ENCODE peak calls at places on chromosomes 12 and 14, in seven cellular contexts. One of them, this sample, is unnamed.
A peak's percentile ranks its signal among the peaks of the same experiment; 100 is the strongest.

GRCh38 chr14:32121948-32122347 is 44.8 kb downstream of the ARHGAP5 start:
- DNase-seq in ascending aorta: no peak
- DNase-seq in fibroblast of pulmonary artery: no peak
- DNase-seq in fibroblast of mammary gland: peak; percentile 71
- DNase-seq in tibial artery: no peak
- DNase-seq in left lung: no peak
- DNase-seq in thyroid gland: no peak
- DNase-seq in this sample: peak; percentile 25

GRCh38 chr14:90349729-90350128 is 18.0 kb upstream of the NRDE2 start:
- DNase-seq in left lung: no peak
- DNase-seq in fibroblast of mammary gland: no peak
- DNase-seq in thyroid gland: no peak
- DNase-seq in fibroblast of pulmonary artery: no peak
- DNase-seq in ascending aorta: no peak
- DNase-seq in tibial artery: no peak
- DNase-seq in this sample: no peak

GRCh38 chr12:28172434-28173030 is 17.7 kb upstream of the CCDC91 start:
- DNase-seq in ascending aorta: no peak
- DNase-seq in left lung: no peak
- DNase-seq in thyroid gland: no peak
- DNase-seq in fibroblast of pulmonary artery: peak; percentile 80
- DNase-seq in tibial artery: no peak
- DNase-seq in fibroblast of mammary gland: peak; percentile 77
- DNase-seq in this sample: no peak

GRCh38 chr12:69102856-69103255 is 136.5 kb upstream of the CPSF6 start:
- DNase-seq in tibial artery: peak; percentile 29
- DNase-seq in fibroblast of pulmonary artery: no peak
- DNase-seq in left lung: no peak
- DNase-seq in fibroblast of mammary gland: no peak
- DNase-seq in ascending aorta: no peak
- DNase-seq in thyroid gland: no peak
- DNase-seq in this sample: no peak

GRCh38 chr14:30034049-30034635 is 106.5 kb upstream of the PRKD1 start:
- DNase-seq in thyroid gland: no peak
- DNase-seq in left lung: no peak
- DNase-seq in tibial artery: no peak
- DNase-seq in fibroblast of pulmonary artery: no peak
- DNase-seq in fibroblast of mammary gland: peak; percentile 63
- DNase-seq in ascending aorta: no peak
- DNase-seq in this sample: no peak

GRCh38 chr12:1313906-1314305 is 280.5 kb downstream of the FBXL14 start:
- DNase-seq in ascending aorta: no peak
- DNase-seq in thyroid gland: no peak
- DNase-seq in left lung: no peak
- DNase-seq in fibroblast of pulmonary artery: no peak
- DNase-seq in fibroblast of mammary gland: no peak
- DNase-seq in tibial artery: no peak
- DNase-seq in this sample: no peak

GRCh38 chr12:105562727-105563072 is 232.2 kb downstream of the C12orf75 start:
- DNase-seq in fibroblast of mammary gland: no peak
- DNase-seq in tibial artery: no peak
- DNase-seq in thyroid gland: no peak
- DNase-seq in fibroblast of pulmonary artery: no peak
- DNase-seq in ascending aorta: no peak
- DNase-seq in left lung: no peak
- DNase-seq in this sample: no peak

GRCh38 chr12:53696285-53696654 is 20.4 kb upstream of the ATP5MC2 start:
- DNase-seq in fibroblast of pulmonary artery: peak; percentile 90
- DNase-seq in fibroblast of mammary gland: peak; percentile 83
- DNase-seq in tibial artery: peak; percentile 37
- DNase-seq in ascending aorta: no peak
- DNase-seq in left lung: peak; percentile 61
- DNase-seq in thyroid gland: peak; percentile 89
- DNase-seq in this sample: no peak

GRCh38 chr14:88422919-88423318 is 37.5 kb downstream of the SPATA7 start:
- DNase-seq in left lung: no peak
- DNase-seq in thyroid gland: no peak
- DNase-seq in ascending aorta: no peak
- DNase-seq in fibroblast of pulmonary artery: peak; percentile 33
- DNase-seq in tibial artery: no peak
- DNase-seq in fibroblast of mammary gland: peak; percentile 92
- DNase-seq in this sample: peak; percentile 28

GRCh38 chr12:117080707-117081141 is 18.5 kb downstream of the TESC start:
- DNase-seq in tibial artery: no peak
- DNase-seq in ascending aorta: no peak
- DNase-seq in thyroid gland: no peak
- DNase-seq in left lung: no peak
- DNase-seq in fibroblast of mammary gland: no peak
- DNase-seq in fibroblast of pulmonary artery: no peak
- DNase-seq in this sample: no peak

GRCh38 chr12:91098942-91099341 is 12.4 kb downstream of the LUM start:
- DNase-seq in tibial artery: peak; percentile 52
- DNase-seq in fibroblast of mammary gland: peak; percentile 93
- DNase-seq in ascending aorta: no peak
- DNase-seq in left lung: no peak
- DNase-seq in fibroblast of pulmonary artery: peak; percentile 94
- DNase-seq in thyroid gland: no peak
- DNase-seq in this sample: peak; percentile 72

GRCh38 chr12:70571029-70571428 is 66.2 kb downstream of the PTPRB start:
- DNase-seq in tibial artery: no peak
- DNase-seq in fibroblast of mammary gland: no peak
- DNase-seq in fibroblast of pulmonary artery: no peak
- DNase-seq in ascending aorta: no peak
- DNase-seq in left lung: no peak
- DNase-seq in thyroid gland: no peak
- DNase-seq in this sample: no peak

GRCh38 chr12:3492868-3493224 is 1.8 kb downstream of the PRMT8 start:
- DNase-seq in thyroid gland: no peak
- DNase-seq in left lung: no peak
- DNase-seq in ascending aorta: no peak
- DNase-seq in tibial artery: no peak
- DNase-seq in fibroblast of mammary gland: no peak
- DNase-seq in fibroblast of pulmonary artery: no peak
- DNase-seq in this sample: no peak

GRCh38 chr12:3493225-3494049 is 2.4 kb downstream of the PRMT8 start:
- DNase-seq in fibroblast of mammary gland: no peak
- DNase-seq in left lung: no peak
- DNase-seq in fibroblast of pulmonary artery: no peak
- DNase-seq in thyroid gland: no peak
- DNase-seq in tibial artery: no peak
- DNase-seq in ascending aorta: no peak
- DNase-seq in this sample: no peak

GRCh38 chr12:3489057-3489456 is 1.9 kb upstream of the PRMT8 start:
- DNase-seq in fibroblast of mammary gland: peak; percentile 50
- DNase-seq in thyroid gland: no peak
- DNase-seq in left lung: no peak
- DNase-seq in fibroblast of pulmonary artery: peak; percentile 35
- DNase-seq in ascending aorta: no peak
- DNase-seq in tibial artery: no peak
- DNase-seq in this sample: no peak

GRCh38 chr12:3490848-3491382 is at the start of gene PRMT8:
- DNase-seq in fibroblast of mammary gland: no peak
- DNase-seq in thyroid gland: no peak
- DNase-seq in ascending aorta: no peak
- DNase-seq in left lung: no peak
- DNase-seq in fibroblast of pulmonary artery: no peak
- DNase-seq in tibial artery: no peak
- DNase-seq in this sample: no peak

GRCh38 chr12:3491938-3492867 is 1.2 kb downstream of the PRMT8 start:
- DNase-seq in fibroblast of mammary gland: peak; percentile 29
- DNase-seq in left lung: peak; percentile 39
- DNase-seq in tibial artery: no peak
- DNase-seq in thyroid gland: peak; percentile 53
- DNase-seq in ascending aorta: no peak
- DNase-seq in fibroblast of pulmonary artery: peak; percentile 61
- DNase-seq in this sample: no peak
- TF ChIP-seq CTCF in fibroblast of mammary gland: no peak
- TF ChIP-seq CTCF in left lung: no peak
- TF ChIP-seq CTCF in tibial artery: no peak
- TF ChIP-seq CTCF in thyroid gland: no peak
- TF ChIP-seq CTCF in ascending aorta: no peak
- TF ChIP-seq CTCF in fibroblast of pulmonary artery: no peak
- TF ChIP-seq CTCF in this sample: no peak

DNA sequence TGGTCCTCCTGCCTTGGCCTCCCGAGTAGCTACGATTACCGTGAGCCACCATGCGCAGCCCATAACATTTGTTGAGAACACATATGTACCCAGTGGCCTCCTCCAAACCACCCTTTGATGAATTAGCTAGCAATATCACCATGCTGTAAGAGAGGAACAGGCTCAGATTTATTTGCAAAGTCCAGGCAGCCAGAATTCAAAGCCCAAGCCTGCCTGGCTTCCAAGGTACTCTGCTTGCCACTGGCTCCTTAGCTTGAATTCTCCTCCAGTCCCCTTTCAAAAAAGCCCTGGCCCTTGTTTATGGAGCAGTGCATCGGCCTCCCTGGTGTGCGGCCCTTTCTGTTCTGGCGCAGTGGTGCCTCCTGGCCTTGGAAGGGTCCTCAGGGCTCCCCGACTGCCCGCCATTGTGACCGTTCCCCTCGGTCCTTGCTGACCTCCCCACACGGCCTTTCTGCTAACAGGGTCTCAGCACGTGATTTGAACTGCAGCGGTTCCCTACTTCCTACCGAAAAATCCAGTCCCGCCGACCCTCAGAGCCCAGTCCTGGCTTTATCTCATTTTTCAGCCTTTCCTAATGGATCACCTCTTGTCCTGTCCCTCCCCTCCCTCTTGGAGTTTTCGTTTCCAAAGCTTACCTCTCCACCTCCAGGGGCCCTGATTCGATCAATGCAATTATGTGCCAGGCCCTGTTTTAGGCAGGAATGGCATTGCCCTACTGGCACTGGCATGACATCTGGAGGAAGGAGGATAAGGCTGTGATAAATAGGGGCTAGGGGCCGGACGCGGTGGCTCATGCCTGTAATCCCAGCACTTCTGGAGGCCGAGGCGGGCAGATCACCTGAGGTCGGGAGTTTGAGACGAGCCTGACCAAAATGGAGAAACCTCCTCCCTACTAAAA is 22.0 kb downstream of the SLC25A29 start:
- DNase-seq in left lung: no peak
- DNase-seq in tibial artery: no peak
- DNase-seq in fibroblast of pulmonary artery: no peak
- DNase-seq in thyroid gland: no peak
- DNase-seq in ascending aorta: peak; percentile 60
- DNase-seq in fibroblast of mammary gland: no peak
- DNase-seq in this sample: no peak
- H3K4me3 ChIP-seq in left lung: peak overlapping the region; percentile 79
- H3K4me3 ChIP-seq in tibial artery: peak overlapping the region; percentile 92
- H3K4me3 ChIP-seq in fibroblast of pulmonary artery: peak overlapping the region; percentile 63
- H3K4me3 ChIP-seq in thyroid gland: no peak overlapping the region
- H3K4me3 ChIP-seq in ascending aorta: peak overlapping the region; percentile 82
- H3K4me3 ChIP-seq in fibroblast of mammary gland: no peak overlapping the region
- H3K4me3 ChIP-seq in this sample: peak overlapping the region; percentile 79

DNA sequence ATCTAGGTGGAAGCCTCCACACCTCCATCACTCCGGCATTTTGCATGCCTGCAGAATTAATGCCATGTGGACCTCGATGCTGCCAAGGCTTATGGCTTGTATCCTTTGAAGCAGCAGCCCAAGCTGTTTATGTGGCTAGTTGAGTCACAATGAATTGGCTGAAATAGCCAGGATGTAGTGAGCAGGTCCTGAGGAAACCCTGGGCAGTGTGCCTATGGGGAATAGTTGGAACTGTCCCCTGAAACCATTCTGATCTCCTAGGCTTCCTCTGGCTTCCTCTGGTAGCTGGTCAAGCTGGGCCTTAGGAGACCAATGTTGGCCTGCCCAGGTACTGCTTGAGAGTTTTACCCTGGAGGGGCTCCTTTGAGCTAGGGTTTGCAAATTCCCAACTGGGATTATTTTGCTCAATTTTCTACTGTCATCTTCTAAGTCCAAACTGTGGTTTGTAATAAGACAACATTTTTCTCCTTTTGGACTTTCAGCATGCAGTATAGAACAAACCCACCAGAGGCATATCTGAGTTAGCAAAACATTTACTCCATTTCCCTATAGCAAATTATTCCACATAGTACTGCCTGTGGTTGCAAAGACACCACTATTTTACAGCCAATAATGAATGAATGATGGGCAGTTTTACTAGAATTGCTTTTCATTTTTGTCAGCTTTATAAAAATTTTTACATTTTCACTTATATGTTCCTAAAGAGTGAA is 85.1 kb upstream of the AMIGO2 start:
- DNase-seq in thyroid gland: no peak
- DNase-seq in left lung: no peak
- DNase-seq in ascending aorta: no peak
- DNase-seq in fibroblast of pulmonary artery: peak; percentile 51
- DNase-seq in tibial artery: no peak
- DNase-seq in fibroblast of mammary gland: peak; percentile 75
- DNase-seq in this sample: no peak
- TF ChIP-seq CTCF in thyroid gland: no peak
- TF ChIP-seq CTCF in left lung: no peak
- TF ChIP-seq CTCF in ascending aorta: no peak
- TF ChIP-seq CTCF in fibroblast of pulmonary artery: peak; percentile 43
- TF ChIP-seq CTCF in tibial artery: no peak
- TF ChIP-seq CTCF in fibroblast of mammary gland: no peak
- TF ChIP-seq CTCF in this sample: no peak

GRCh38 chr12:113477171-113477841 is 5.6 kb upstream of the LHX5 start:
- DNase-seq in ascending aorta: no peak
- DNase-seq in thyroid gland: no peak
- DNase-seq in left lung: no peak
- DNase-seq in fibroblast of mammary gland: no peak
- DNase-seq in fibroblast of pulmonary artery: no peak
- DNase-seq in tibial artery: no peak
- DNase-seq in this sample: no peak

GRCh38 chr12:113479578-113480335 is 8.1 kb upstream of the LHX5 start:
- DNase-seq in thyroid gland: peak; percentile 34
- DNase-seq in left lung: no peak
- DNase-seq in fibroblast of pulmonary artery: peak; percentile 51
- DNase-seq in fibroblast of mammary gland: peak; percentile 15
- DNase-seq in ascending aorta: no peak
- DNase-seq in tibial artery: no peak
- DNase-seq in this sample: no peak

GRCh38 chr12:113477842-113478215 is 6.2 kb upstream of the LHX5 start:
- DNase-seq in fibroblast of mammary gland: no peak
- DNase-seq in fibroblast of pulmonary artery: no peak
- DNase-seq in left lung: no peak
- DNase-seq in thyroid gland: no peak
- DNase-seq in tibial artery: no peak
- DNase-seq in ascending aorta: no peak
- DNase-seq in this sample: no peak

GRCh38 chr12:113479193-113479577 is 7.5 kb upstream of the LHX5 start:
- DNase-seq in thyroid gland: no peak
- DNase-seq in fibroblast of mammary gland: no peak
- DNase-seq in tibial artery: no peak
- DNase-seq in left lung: no peak
- DNase-seq in fibroblast of pulmonary artery: no peak
- DNase-seq in ascending aorta: no peak
- DNase-seq in this sample: no peak

GRCh38 chr12:113478351-113479011 is 6.8 kb upstream of the LHX5 start:
- DNase-seq in thyroid gland: no peak
- DNase-seq in ascending aorta: no peak
- DNase-seq in fibroblast of mammary gland: no peak
- DNase-seq in left lung: no peak
- DNase-seq in fibroblast of pulmonary artery: no peak
- DNase-seq in tibial artery: no peak
- DNase-seq in this sample: no peak
- H3K4me3 ChIP-seq in thyroid gland: no peak overlapping the region
- H3K4me3 ChIP-seq in ascending aorta: no peak overlapping the region
- H3K4me3 ChIP-seq in fibroblast of mammary gland: no peak overlapping the region
- H3K4me3 ChIP-seq in left lung: no peak overlapping the region
- H3K4me3 ChIP-seq in fibroblast of pulmonary artery: no peak overlapping the region
- H3K4me3 ChIP-seq in tibial artery: no peak overlapping the region
- H3K4me3 ChIP-seq in this sample: no peak overlapping the region